ENCODE peak calls at places on chromosomes 3 and 15, in six cellular contexts. H, D, K, B, T and L are unnamed samples.

GRCh38 chr15:60464836-60465630 is 13.9 kb downstream of the ICE2 start:
- DNase-seq in D (no peak), B (peak; percentile 27), T (no peak), K (no peak), H (peak; percentile 48), L (no peak)

GRCh38 chr3:108182339-108182738 is 39.9 kb downstream of the IFT57 start:
- DNase-seq in D (no peak), T (peak; percentile 27), K (no peak), B (peak; percentile 70), H (peak; percentile 31), L (no peak)

GRCh38 chr3:17155951-17156350 is 271.2 kb downstream of the PLCL2 start:
- DNase-seq in B (no peak), D (no peak), T (no peak), H (no peak), K (no peak), L (no peak)

GRCh38 chr3:193768069-193768391 is 175.0 kb downstream of the OPA1 start:
- DNase-seq in T (peak; percentile 7), B (peak; percentile 61), K (no peak), H (peak; percentile 29), D (no peak), L (peak; percentile 42)

GRCh38 chr15:29668120-29668602 is 154.1 kb downstream of the TJP1 start:
- DNase-seq in D (no peak), K (peak; percentile 80), T (peak; percentile 77), H (peak; percentile 86), B (peak; percentile 88), L (peak; percentile 86)

GRCh38 chr3:12822725-12823373 is 18.5 kb downstream of the RPL32 start:
- DNase-seq in H (peak; percentile 29), K (peak; percentile 24), B (peak; percentile 48), D (no peak), T (no peak), L (no peak)

GRCh38 chr3:170494766-170495165 is 76.1 kb downstream of the CLDN11 start:
- DNase-seq in K (no peak), D (no peak), B (no peak), H (no peak), T (no peak), L (no peak)

GRCh38 chr3:178352300-178353021 is 183.8 kb upstream of the KCNMB2 start:
- DNase-seq in K (peak; percentile 74), D (peak; percentile 79), T (peak; percentile 93), B (peak; percentile 88), H (peak; percentile 84), L (no peak)

GRCh38 chr3:137110392-137110996 is 152.7 kb downstream of the IL20RB start:
- DNase-seq in K (no peak), T (peak; percentile 31), D (no peak), B (peak; percentile 57), H (peak; percentile 26), L (peak; percentile 25)

GRCh38 chr3:78825118-78825857 is 942.5 kb downstream of the ROBO1 start:
- DNase-seq in T (no peak), D (no peak), H (no peak), K (no peak), B (no peak), L (no peak)

GRCh38 chr15:87871738-87872315 is 384.7 kb downstream of the NTRK3 start:
- DNase-seq in H (no peak), D (no peak), B (peak; percentile 48), T (peak; percentile 68), K (no peak), L (no peak)

GRCh38 chr3:40990062-40990456 is 209.2 kb upstream of the CTNNB1 start:
- DNase-seq in K (no peak), H (no peak), B (no peak), D (no peak), T (no peak), L (no peak)

GRCh38 chr15:70180186-70180875 is 82.6 kb upstream of the TLE3 start:
- DNase-seq in D (no peak), H (no peak), B (no peak), T (no peak), K (no peak), L (no peak)

GRCh38 chr15:88604381-88604951 is 16.7 kb upstream of the AEN start:
- DNase-seq in K (no peak), T (no peak), H (no peak), B (no peak), D (no peak), L (peak; percentile 40)

GRCh38 chr3:194885766-194886165 is 200.1 kb downstream of the FAM43A start:
- DNase-seq in D (no peak), T (no peak), H (no peak), K (no peak), B (no peak), L (no peak)

GRCh38 chr3:9279959-9280358 is 30.5 kb upstream of the SRGAP3 start:
- DNase-seq in T (peak; percentile 26), B (peak; percentile 22), D (no peak), H (peak; percentile 52), K (peak; percentile 27), L (no peak)

GRCh38 chr3:13123765-13124164 is 50.5 kb upstream of the IQSEC1 start:
- DNase-seq in H (no peak), T (no peak), K (no peak), D (no peak), B (no peak), L (no peak)

GRCh38 chr3:54897028-54897711 is 30.7 kb downstream of the LRTM1 start:
- DNase-seq in B (peak; percentile 44), K (no peak), D (no peak), T (peak; percentile 70), H (peak; percentile 89), L (no peak)

GRCh38 chr15:64634020-64634419 is 141.4 kb downstream of the RBPMS2 start:
- DNase-seq in H (peak; percentile 74), T (no peak), D (no peak), K (no peak), B (no peak), L (peak; percentile 9)

GRCh38 chr15:48358681-48359152 is 27.5 kb downstream of the DUT start:
- DNase-seq in H (peak; percentile 55), D (no peak), K (no peak), B (peak; percentile 66), T (peak; percentile 26), L (no peak)

GRCh38 chr3:159252274-159252673 is 450.4 kb downstream of the MFSD1 start:
- DNase-seq in K (no peak), T (peak; percentile 80), D (peak; percentile 42), H (peak; percentile 74), B (peak; percentile 89), L (no peak)

GRCh38 chr15:74432968-74433591 is 678 bp downstream of the SEMA7A start:
- DNase-seq in B (no peak), T (no peak), K (no peak), D (no peak), H (no peak), L (no peak)

GRCh38 chr15:83088876-83089275 is 18.6 kb upstream of the TM6SF1 start:
- DNase-seq in H (no peak), B (no peak), D (no peak), K (no peak), T (no peak), L (no peak)

GRCh38 chr3:150870406-150870805 is 34.8 kb downstream of the MINDY4B start:
- DNase-seq in D (peak; percentile 55), B (peak; percentile 43), T (peak; percentile 76), H (peak; percentile 15), K (no peak), L (no peak)

GRCh38 chr15:33844597-33844996 is 123.7 kb upstream of the CHRM5 start:
- DNase-seq in H (no peak), B (no peak), T (no peak), D (no peak), K (no peak), L (no peak)

GRCh38 chr3:127483005-127483641 is 107.4 kb downstream of the TPRA1 start:
- DNase-seq in K (no peak), D (no peak), B (no peak), H (no peak), T (no peak), L (no peak)

GRCh38 chr3:157103860-157104259 is 56.1 kb downstream of the CCNL1 start:
- DNase-seq in B (no peak), K (no peak), H (no peak), D (no peak), T (no peak), L (no peak)

GRCh38 chr15:88835646-88836045 is 32.4 kb downstream of the ACAN start:
- DNase-seq in K (no peak), H (no peak), D (no peak), T (peak; percentile 28), B (peak; percentile 39), L (no peak)

GRCh38 chr3:16245613-16246012 is 19.1 kb downstream of the DPH3 start:
- DNase-seq in T (no peak), K (no peak), B (no peak), H (no peak), D (no peak), L (no peak)

GRCh38 chr3:141065258-141065657 is 14.1 kb downstream of the SPSB4 start:
- DNase-seq in T (no peak), B (no peak), K (no peak), D (no peak), H (no peak), L (no peak)